ENCODE peak calls at places on chromosomes 13 and 19, in eight cellular contexts. L, U, R, F, K, G, S and E are unnamed samples.

GRCh38 chr13:99050983-99051488 is 73.2 kb upstream of the DOCK9 start:
- DNase-seq in L (no peak), U (no peak), R (no peak), F (no peak), K (no peak), G (no peak), S (no peak), E (no peak)

GRCh38 chr19:5002143-5002542 is 33.2 kb downstream of the KDM4B start:
- DNase-seq in L (no peak), U (no peak), R (no peak), F (peak; percentile 48), K (no peak), G (no peak), S (no peak), E (no peak)

GRCh38 chr19:55703790-55704215 is 28.8 kb downstream of the EPN1 start:
- DNase-seq in L (no peak), U (peak; percentile 14), R (no peak), F (peak; percentile 16), K (peak; percentile 10), G (no peak), S (no peak), E (no peak)

GRCh38 chr13:36430247-36431203 is 1.8 kb upstream of the CCNA1 start:
- DNase-seq in L (no peak), U (no peak), R (no peak), F (peak; percentile 42), K (no peak), G (no peak), S (no peak), E (no peak)

GRCh38 chr19:48724796-48725753 is 5.5 kb upstream of the MAMSTR start:
- DNase-seq in L (no peak), U (peak; percentile 42), R (peak; percentile 97), F (peak; percentile 79), K (no peak), G (peak; percentile 84), S (no peak), E (no peak)

GRCh38 chr19:41265376-41266153 is 1.4 kb downstream of the HNRNPUL1 start:
- DNase-seq in L (no peak), U (no peak), R (no peak), F (peak; percentile 61), K (no peak), G (no peak), S (no peak), E (no peak)

GRCh38 chr13:88919970-88920628 is 1248.9 kb downstream of the SLITRK5 start:
- DNase-seq in L (no peak), U (peak; percentile 14), R (peak; percentile 86), F (no peak), K (no peak), G (no peak), S (no peak), E (no peak)

GRCh38 chr19:30783936-30784335 is 411.8 kb downstream of the ZNF536 start:
- DNase-seq in L (no peak), U (no peak), R (no peak), F (no peak), K (no peak), G (no peak), S (no peak), E (no peak)

GRCh38 chr19:3604987-3605343 is 1.7 kb downstream of the TBXA2R start:
- DNase-seq in L (no peak), U (peak; percentile 52), R (no peak), F (no peak), K (no peak), G (no peak), S (no peak), E (no peak)

GRCh38 chr19:38725469-38726283 is 18.6 kb downstream of the CAPN12 start:
- DNase-seq in L (no peak), U (no peak), R (no peak), F (no peak), K (no peak), G (no peak), S (no peak), E (no peak)

GRCh38 chr19:7348587-7349230 is at the start of gene ARHGEF18:
- DNase-seq in L (peak; percentile 48), U (peak; percentile 75), R (peak; percentile 99), F (no peak), K (no peak), G (no peak), S (no peak), E (no peak)

GRCh38 chr19:771332-771785 is 20.4 kb downstream of the MISP start:
- DNase-seq in L (peak; percentile 57), U (no peak), R (peak; percentile 47), F (peak; percentile 43), K (no peak), G (no peak), S (no peak), E (no peak)

GRCh38 chr13:31538067-31539042 is 201.0 kb upstream of the RXFP2 start:
- DNase-seq in L (no peak), U (no peak), R (peak; percentile 27), F (peak; percentile 46), K (no peak), G (no peak), S (no peak), E (no peak)

GRCh38 chr13:24511019-24511823 is 1.4 kb downstream of the PARP4 start:
- DNase-seq in L (no peak), U (peak; percentile 29), R (peak; percentile 31), F (peak; percentile 77), K (no peak), G (peak; percentile 64), S (no peak), E (peak; percentile 23)

GRCh38 chr13:110061270-110061669 is 245.7 kb downstream of the COL4A1 start:
- DNase-seq in L (no peak), U (no peak), R (no peak), F (no peak), K (no peak), G (no peak), S (no peak), E (no peak)

GRCh38 chr13:44576396-44577235 is 486 bp upstream of the TSC22D1 start:
- DNase-seq in L (peak; percentile 36), U (peak; percentile 23), R (no peak), F (peak; percentile 62), K (no peak), G (no peak), S (no peak), E (no peak)

GRCh38 chr19:408441-409005 is 424 bp downstream of the C2CD4C start:
- DNase-seq in L (no peak), U (no peak), R (no peak), F (no peak), K (no peak), G (no peak), S (no peak), E (no peak)

GRCh38 chr13:51364404-51365008 is 25.0 kb downstream of the SERPINE3 start:
- DNase-seq in L (no peak), U (no peak), R (peak; percentile 80), F (no peak), K (no peak), G (peak; percentile 22), S (no peak), E (no peak)

GRCh38 chr13:37540228-37540627 is 58.3 kb downstream of the POSTN start:
- DNase-seq in L (no peak), U (no peak), R (no peak), F (no peak), K (no peak), G (peak; percentile 40), S (no peak), E (no peak)

GRCh38 chr13:48448963-48449614 is 36.2 kb upstream of the LPAR6 start:
- DNase-seq in L (no peak), U (no peak), R (peak; percentile 61), F (no peak), K (no peak), G (peak; percentile 40), S (no peak), E (no peak)

GRCh38 chr19:46610851-46611770 is 10.0 kb downstream of the CALM3 start:
- DNase-seq in L (no peak), U (no peak), R (no peak), F (no peak), K (no peak), G (no peak), S (no peak), E (no peak)

GRCh38 chr19:524062-524674 is 7.4 kb upstream of the CDC34 start:
- DNase-seq in L (no peak), U (no peak), R (no peak), F (peak; percentile 69), K (no peak), G (no peak), S (no peak), E (no peak)

GRCh38 chr13:112042496-112042895 is 24.5 kb upstream of the SOX1 start:
- DNase-seq in L (no peak), U (no peak), R (no peak), F (no peak), K (no peak), G (no peak), S (no peak), E (no peak)